ENCODE peak calls at places on chromosomes 12 and 14, in five cellular contexts. D is left ventricle myocardium inferior; V is uterus; A is stimulated activated CD8-positive, alpha-beta memory T cell treated with anti-CD3 and anti-CD28 coated beads, Interleukin-12 subunit alpha, Interleukin-12 subunit beta, amount 100 ng/mL, for 1 hour; C is upper lobe of left lung. Z is an unnamed sample.

GRCh38 chr12:31482816-31483215 is 108.1 kb downstream of the DENND5B start:
- DNase-seq in D (no peak), V (no peak), A (no peak), C (no peak), Z (no peak)

GRCh38 chr12:47041327-47041726 is 38.1 kb upstream of the PCED1B start:
- DNase-seq in D (no peak), V (no peak), A (no peak), C (no peak), Z (no peak)

GRCh38 chr14:98944989-98945388 is 327.0 kb downstream of the BCL11B start:
- DNase-seq in D (no peak), V (no peak), A (no peak), C (no peak), Z (no peak)

GRCh38 chr12:91327889-91328288 is 145.3 kb upstream of the DCN start:
- DNase-seq in D (no peak), V (no peak), A (no peak), C (no peak), Z (no peak)

GRCh38 chr12:25422241-25422640 is 130.8 kb downstream of the LMNTD1 start:
- DNase-seq in D (no peak), V (no peak), A (no peak), C (no peak), Z (no peak)

GRCh38 chr14:74459981-74460380 is 33.1 kb downstream of the NPC2 start:
- DNase-seq in D (no peak), V (no peak), A (no peak), C (no peak), Z (no peak)

GRCh38 chr12:72267974-72268373 is 4.2 kb upstream of the TRHDE start:
- DNase-seq in D (no peak), V (no peak), A (no peak), C (no peak), Z (no peak)

GRCh38 chr14:68363841-68364711 is 428.8 kb downstream of the ZFP36L1 start:
- DNase-seq in D (peak), V (peak), A (no peak), C (peak), Z (peak)

GRCh38 chr12:47935196-47935595 is 28.2 kb upstream of the TMEM106C start:
- DNase-seq in D (peak), V (peak), A (no peak), C (no peak), Z (no peak)

GRCh38 chr12:76621582-76622024 is 62.0 kb upstream of the OSBPL8 start:
- DNase-seq in D (peak), V (peak), A (peak), C (no peak), Z (peak)

GRCh38 chr12:60684988-60685655 is 1089.3 kb downstream of the SLC16A7 start:
- DNase-seq in D (no peak), V (no peak), A (no peak), C (no peak), Z (no peak)

GRCh38 chr12:68565391-68565903 is 45.3 kb upstream of the RAP1B start:
- DNase-seq in D (no peak), V (no peak), A (no peak), C (no peak), Z (no peak)

GRCh38 chr12:6443361-6443983 is 1.3 kb upstream of the CD27 start:
- DNase-seq in D (no peak), V (no peak), A (no peak), C (no peak), Z (peak)

GRCh38 chr12:123987022-123987421 is 14.0 kb downstream of the ZNF664 start:
- DNase-seq in D (no peak), V (no peak), A (no peak), C (no peak), Z (no peak)

GRCh38 chr14:64758025-64758521 is 53.8 kb downstream of the PLEKHG3 start:
- DNase-seq in D (no peak), V (peak), A (no peak), C (no peak), Z (no peak)

GRCh38 chr14:71532349-71532748 is 399.9 kb upstream of the RGS6 start:
- DNase-seq in D (no peak), V (no peak), A (no peak), C (no peak), Z (peak)

GRCh38 chr12:29396774-29397173 is 15.8 kb upstream of the ERGIC2 start:
- DNase-seq in D (no peak), V (no peak), A (no peak), C (no peak), Z (no peak)

GRCh38 chr12:22551624-22552023 is 7.3 kb upstream of the C2CD5 start:
- DNase-seq in D (no peak), V (no peak), A (no peak), C (no peak), Z (no peak)

GRCh38 chr12:82300611-82301010 is 57.6 kb downstream of the CCDC59 start:
- DNase-seq in D (no peak), V (no peak), A (no peak), C (no peak), Z (no peak)

GRCh38 chr14:75476274-75476995 is 45.8 kb upstream of the BATF start:
- DNase-seq in D (no peak), V (no peak), A (no peak), C (peak), Z (peak)

GRCh38 chr12:11885261-11886038 is 185.3 kb upstream of the BCL2L14 start:
- DNase-seq in D (no peak), V (no peak), A (no peak), C (no peak), Z (no peak)

GRCh38 chr12:90611048-90611447 is 343.9 kb downstream of the CCER1 start:
- DNase-seq in D (no peak), V (no peak), A (no peak), C (no peak), Z (no peak)